ENCODE peak calls at places on chromosomes 3 and 15, in five cellular contexts. Z is HFFc6, X is H54, U is heart left ventricle, F is fibroblast of lung. J is an unnamed sample.
A peak's percentile ranks its signal among the peaks of the same experiment; 100 is the strongest.

GRCh38 chr3:38605981-38606380 is 43.5 kb downstream of the SCN5A start:
- DNase-seq in F (no peak), Z (no peak), X (no peak), U (no peak), J (no peak)

GRCh38 chr15:96893159-96893906 is 562.8 kb downstream of the NR2F2 start:
- DNase-seq in Z (peak; percentile 7), U (no peak), F (peak; percentile 78), X (no peak), J (no peak)

GRCh38 chr15:50260969-50261496 is 4.5 kb downstream of the HDC start:
- DNase-seq in Z (no peak), F (no peak), X (no peak), U (no peak), J (no peak)

GRCh38 chr3:171736556-171736955 is 73.7 kb downstream of the PLD1 start:
- DNase-seq in Z (no peak), X (no peak), U (no peak), F (no peak), J (no peak)

GRCh38 chr15:97425596-97425995 is 534.9 kb upstream of the ARRDC4 start:
- DNase-seq in Z (no peak), X (no peak), F (no peak), U (no peak), J (no peak)

GRCh38 chr3:139281512-139282196 is 62.2 kb upstream of the MRPS22 start:
- DNase-seq in Z (peak; percentile 88), X (no peak), U (no peak), F (no peak), J (no peak)

GRCh38 chr15:70492240-70493177 is 270.8 kb downstream of the UACA start:
- DNase-seq in X (peak; percentile 80), U (peak; percentile 57), F (peak; percentile 83), Z (peak; percentile 84), J (no peak)

GRCh38 chr3:64530434-64531049 is 157.3 kb downstream of the ADAMTS9 start:
- DNase-seq in X (peak; percentile 31), Z (peak; percentile 58), U (peak; percentile 58), F (peak; percentile 69), J (no peak)

J was measured in pulmonary artery endothelial cell.